ENCODE peak calls at places on chromosome 10, in four cellular contexts. N is T-helper 1 cell, J is brain microvascular endothelial cell, Y is SHP77. E is an unnamed sample.
A peak's percentile ranks its signal among the peaks of the same experiment; 100 is the strongest.

GRCh38 chr10:131998845-131999681 is 17.3 kb upstream of the BNIP3 start:
- DNase-seq in N (no peak), J (no peak), Y (no peak), E (no peak)

GRCh38 chr10:75392271-75392670 is 9.3 kb downstream of the ZNF503 start:
- DNase-seq in N (no peak), J (no peak), Y (no peak), E (no peak)

GRCh38 chr10:110667620-110668343 is 23.6 kb downstream of the RBM20 start:
- DNase-seq in N (no peak), J (no peak), Y (no peak), E (no peak)

GRCh38 chr10:51137741-51138529 is 63.6 kb downstream of the PRKG1 start:
- DNase-seq in N (no peak), J (no peak), Y (no peak), E (peak; percentile 60)

GRCh38 chr10:33109788-33110469 is 151.9 kb upstream of the ITGB1 start:
- DNase-seq in N (peak; percentile 94), J (no peak), Y (no peak), E (peak; percentile 48)

GRCh38 chr10:71900441-71901180 is 49.6 kb upstream of the PSAP start:
- DNase-seq in N (no peak), J (no peak), Y (no peak), E (no peak)

GRCh38 chr10:120634629-120635028 is 177.6 kb downstream of the PLPP4 start:
- DNase-seq in N (no peak), J (no peak), Y (no peak), E (no peak)

GRCh38 chr10:49606981-49607535 is 3.1 kb upstream of the SLC18A3 start:
- DNase-seq in N (peak; percentile 64), J (peak; percentile 71), Y (no peak), E (peak; percentile 63)

GRCh38 chr10:63561421-63561820 is 40.2 kb downstream of the REEP3 start:
- DNase-seq in N (no peak), J (no peak), Y (no peak), E (no peak)

GRCh38 chr10:117980216-117980615 is 66.5 kb downstream of the RAB11FIP2 start:
- DNase-seq in N (no peak), J (peak; percentile 31), Y (no peak), E (peak; percentile 53)

GRCh38 chr10:63083904-63084689 is 49.0 kb upstream of the NRBF2 start:
- DNase-seq in N (peak; percentile 58), J (peak; percentile 67), Y (peak; percentile 26), E (peak; percentile 92)

GRCh38 chr10:78634389-78634815 is 434.4 kb upstream of the ZMIZ1 start:
- DNase-seq in N (no peak), J (no peak), Y (no peak), E (peak; percentile 81)